ENCODE peak calls at places on chromosomes 16 and 17, in ten cellular contexts. Q, Z, E, S, B, X, A, R, V and M are unnamed samples.

GRCh38 chr17:77399319-77399959 is 258.7 kb downstream of the SEC14L1 start:
- DNase-seq in Q (no peak), Z (no peak), E (no peak), S (no peak), B (no peak), X (no peak), A (no peak), R (no peak), V (no peak), M (no peak)

GRCh38 chr16:81608515-81609209 is 164.1 kb downstream of the CMIP start:
- DNase-seq in Q (no peak), Z (no peak), E (no peak), S (no peak), B (no peak), X (peak; percentile 32), A (peak; percentile 69), R (no peak), V (no peak), M (peak; percentile 39)

GRCh38 chr16:1975432-1976215 is 3.8 kb downstream of the TBL3 start:
- DNase-seq in Q (no peak), Z (no peak), E (no peak), S (no peak), B (no peak), X (no peak), A (no peak), R (no peak), V (no peak), M (no peak)

GRCh38 chr16:20850981-20851380 is 44.7 kb downstream of the REXO5 start:
- DNase-seq in Q (no peak), Z (no peak), E (no peak), S (no peak), B (no peak), X (no peak), A (peak; percentile 48), R (no peak), V (no peak), M (no peak)

GRCh38 chr17:72659811-72660210 is 432.7 kb downstream of the SLC39A11 start:
- DNase-seq in Q (no peak), Z (no peak), E (no peak), S (no peak), B (no peak), X (no peak), A (no peak), R (no peak), V (no peak), M (no peak)

GRCh38 chr17:57257911-57258885 is 1.9 kb downstream of the MSI2 start:
- DNase-seq in Q (no peak), Z (no peak), E (peak; percentile 65), S (no peak), B (no peak), X (peak; percentile 69), A (peak; percentile 38), R (no peak), V (no peak), M (no peak)

GRCh38 chr17:64580384-64581307 is 73.9 kb downstream of the CEP95 start:
- DNase-seq in Q (no peak), Z (no peak), E (no peak), S (no peak), B (no peak), X (no peak), A (no peak), R (no peak), V (no peak), M (no peak)

GRCh38 chr17:81379523-81379942 is 15.7 kb upstream of the BAHCC1 start:
- DNase-seq in Q (no peak), Z (no peak), E (no peak), S (no peak), B (no peak), X (no peak), A (no peak), R (no peak), V (no peak), M (no peak)

GRCh38 chr17:77124192-77124908 is 16.4 kb upstream of the SEC14L1 start:
- DNase-seq in Q (peak; percentile 50), Z (no peak), E (no peak), S (no peak), B (no peak), X (no peak), A (peak; percentile 92), R (peak; percentile 69), V (no peak), M (peak; percentile 58)

GRCh38 chr16:5064915-5065314 is 841 bp downstream of the C16orf89 start:
- DNase-seq in Q (no peak), Z (no peak), E (no peak), S (no peak), B (peak; percentile 85), X (no peak), A (no peak), R (no peak), V (no peak), M (no peak)

GRCh38 chr17:41103896-41104295 is 1.3 kb upstream of the KRTAP4-9 start:
- DNase-seq in Q (no peak), Z (no peak), E (no peak), S (no peak), B (no peak), X (no peak), A (no peak), R (no peak), V (no peak), M (no peak)

GRCh38 chr16:86576591-86577313 is 1.6 kb upstream of the FOXL1 start:
- DNase-seq in Q (no peak), Z (no peak), E (peak; percentile 57), S (no peak), B (no peak), X (no peak), A (no peak), R (no peak), V (no peak), M (no peak)

GRCh38 chr16:56013962-56014552 is 138.9 kb upstream of the CES5A start:
- DNase-seq in Q (peak; percentile 26), Z (no peak), E (peak; percentile 90), S (no peak), B (peak; percentile 79), X (peak; percentile 89), A (peak; percentile 5), R (no peak), V (no peak), M (peak; percentile 55)

GRCh38 chr17:50060951-50061712 is 5.2 kb downstream of the ITGA3 start:
- DNase-seq in Q (peak; percentile 89), Z (no peak), E (no peak), S (no peak), B (peak; percentile 92), X (no peak), A (peak; percentile 92), R (no peak), V (no peak), M (peak; percentile 91)

GRCh38 chr17:45018514-45019176 is 32.8 kb downstream of the DCAKD start:
- DNase-seq in Q (no peak), Z (no peak), E (peak; percentile 58), S (no peak), B (no peak), X (peak; percentile 31), A (no peak), R (no peak), V (no peak), M (no peak)

GRCh38 chr16:11669380-11670146 is 1.3 kb downstream of the SNN start:
- DNase-seq in Q (peak; percentile 84), Z (no peak), E (peak; percentile 25), S (no peak), B (no peak), X (no peak), A (peak; percentile 38), R (no peak), V (no peak), M (peak; percentile 64)

GRCh38 chr16:56822966-56823739 is 41.9 kb upstream of the SLC12A3 start:
- DNase-seq in Q (no peak), Z (no peak), E (peak; percentile 32), S (no peak), B (no peak), X (no peak), A (no peak), R (no peak), V (no peak), M (no peak)

GRCh38 chr17:31415004-31415454 is 23.6 kb downstream of the RAB11FIP4 start:
- DNase-seq in Q (no peak), Z (no peak), E (peak; percentile 40), S (no peak), B (no peak), X (no peak), A (no peak), R (no peak), V (no peak), M (no peak)
- TF ChIP-seq CTCF in Q (no peak), Z (no peak), E (peak; percentile 39), S (no peak), B (no peak), X (peak; percentile 5), A (no peak), R (no peak), V (no peak), M (no peak)

GRCh38 chr17:47847341-47848197 is 3.4 kb downstream of the SP6 start:
- DNase-seq in Q (no peak), Z (no peak), E (peak; percentile 86), S (no peak), B (no peak), X (peak; percentile 80), A (no peak), R (no peak), V (no peak), M (no peak)
- TF ChIP-seq CTCF in Q (no peak), Z (peak; percentile 35), E (peak; percentile 74), S (peak; percentile 31), B (peak; percentile 18), X (peak; percentile 60), A (peak; percentile 34), R (peak; percentile 77), V (peak; percentile 27), M (no peak)

GRCh38 chr17:80363120-80363515 is 51.8 kb upstream of the ENDOV start:
- DNase-seq in Q (no peak), Z (no peak), E (no peak), S (no peak), B (no peak), X (no peak), A (peak; percentile 22), R (no peak), V (no peak), M (no peak)

GRCh38 chr17:80362428-80363119 is 52.4 kb upstream of the ENDOV start:
- DNase-seq in Q (peak; percentile 79), Z (no peak), E (no peak), S (no peak), B (no peak), X (no peak), A (peak; percentile 61), R (no peak), V (no peak), M (peak; percentile 63)

GRCh38 chr17:80365001-80365965 is 49.7 kb upstream of the ENDOV start:
- DNase-seq in Q (no peak), Z (no peak), E (no peak), S (no peak), B (no peak), X (no peak), A (no peak), R (no peak), V (no peak), M (no peak)

GRCh38 chr17:80363518-80364090 is 51.4 kb upstream of the ENDOV start:
- DNase-seq in Q (no peak), Z (no peak), E (no peak), S (no peak), B (no peak), X (no peak), A (no peak), R (no peak), V (no peak), M (no peak)

GRCh38 chr17:80364091-80364691 is 50.8 kb upstream of the ENDOV start:
- DNase-seq in Q (no peak), Z (no peak), E (peak; percentile 65), S (no peak), B (no peak), X (peak; percentile 63), A (no peak), R (no peak), V (no peak), M (no peak)
- TF ChIP-seq CTCF in Q (no peak), Z (peak; percentile 47), E (peak; percentile 58), S (peak; percentile 19), B (peak; percentile 19), X (peak; percentile 63), A (peak; percentile 30), R (no peak), V (peak; percentile 29), M (no peak)

GRCh38 chr17:73820686-73821448 is 176.6 kb upstream of the SDK2 start:
- DNase-seq in Q (no peak), Z (no peak), E (peak; percentile 88), S (no peak), B (no peak), X (peak; percentile 86), A (peak; percentile 10), R (no peak), V (no peak), M (no peak)
- TF ChIP-seq CTCF in Q (no peak), Z (peak; percentile 49), E (peak; percentile 45), S (no peak), B (peak; percentile 23), X (peak; percentile 57), A (no peak), R (no peak), V (no peak), M (peak; percentile 17)